ENCODE peak calls at places on chromosomes 11 and 22, in nine cellular contexts. E, Q, W, A, V, J, Y, B and Z are unnamed samples.

GRCh38 chr22:44108806-44109385 is 71.8 kb upstream of the PARVG start:
- DNase-seq in E (no peak), Q (no peak), W (no peak), A (no peak), V (no peak), J (no peak), Y (no peak), B (no peak), Z (no peak)

GRCh38 chr11:106228996-106229395 is 151.5 kb downstream of the AASDHPPT start:
- DNase-seq in E (peak; percentile 28), Q (no peak), W (no peak), A (no peak), V (no peak), J (no peak), Y (no peak), B (no peak), Z (no peak)

GRCh38 chr11:134312223-134312622 is 19.6 kb upstream of the GLB1L2 start:
- DNase-seq in E (no peak), Q (no peak), W (no peak), A (no peak), V (no peak), J (no peak), Y (no peak), B (no peak), Z (no peak)

GRCh38 chr11:33507967-33508366 is 192.7 kb downstream of the C11orf91 start:
- DNase-seq in E (peak; percentile 85), Q (no peak), W (no peak), A (peak; percentile 23), V (peak; percentile 6), J (no peak), Y (no peak), B (peak; percentile 28), Z (no peak)

GRCh38 chr11:126965331-126965730 is 35.2 kb downstream of the KIRREL3 start:
- DNase-seq in E (no peak), Q (no peak), W (no peak), A (no peak), V (no peak), J (no peak), Y (no peak), B (no peak), Z (no peak)

GRCh38 chr22:38881464-38881871 is 9.5 kb upstream of the CBX6 start:
- DNase-seq in E (peak; percentile 93), Q (no peak), W (no peak), A (no peak), V (no peak), J (no peak), Y (peak; percentile 75), B (no peak), Z (peak; percentile 67)

GRCh38 chr22:45308624-45309421 is 911 bp upstream of the FAM118A start:
- DNase-seq in E (no peak), Q (peak; percentile 27), W (no peak), A (peak; percentile 52), V (peak; percentile 23), J (no peak), Y (no peak), B (peak; percentile 28), Z (no peak)

GRCh38 chr11:11163256-11163655 is 189.8 kb downstream of the CSNK2A3 start:
- DNase-seq in E (peak; percentile 6), Q (no peak), W (no peak), A (peak; percentile 78), V (peak; percentile 10), J (no peak), Y (no peak), B (peak; percentile 23), Z (no peak)

GRCh38 chr11:96191752-96192151 is 151.2 kb downstream of the MAML2 start:
- DNase-seq in E (peak; percentile 72), Q (no peak), W (no peak), A (no peak), V (no peak), J (no peak), Y (no peak), B (no peak), Z (no peak)

GRCh38 chr11:96187779-96188624 is 155.0 kb downstream of the MAML2 start:
- DNase-seq in E (peak; percentile 91), Q (no peak), W (no peak), A (no peak), V (no peak), J (no peak), Y (no peak), B (no peak), Z (no peak)

GRCh38 chr11:96186806-96187205 is 156.2 kb downstream of the MAML2 start:
- DNase-seq in E (no peak), Q (no peak), W (no peak), A (no peak), V (no peak), J (no peak), Y (no peak), B (no peak), Z (no peak)

GRCh38 chr11:96189351-96189750 is 153.6 kb downstream of the MAML2 start:
- DNase-seq in E (no peak), Q (peak; percentile 31), W (no peak), A (no peak), V (no peak), J (no peak), Y (no peak), B (no peak), Z (no peak)

DNA sequence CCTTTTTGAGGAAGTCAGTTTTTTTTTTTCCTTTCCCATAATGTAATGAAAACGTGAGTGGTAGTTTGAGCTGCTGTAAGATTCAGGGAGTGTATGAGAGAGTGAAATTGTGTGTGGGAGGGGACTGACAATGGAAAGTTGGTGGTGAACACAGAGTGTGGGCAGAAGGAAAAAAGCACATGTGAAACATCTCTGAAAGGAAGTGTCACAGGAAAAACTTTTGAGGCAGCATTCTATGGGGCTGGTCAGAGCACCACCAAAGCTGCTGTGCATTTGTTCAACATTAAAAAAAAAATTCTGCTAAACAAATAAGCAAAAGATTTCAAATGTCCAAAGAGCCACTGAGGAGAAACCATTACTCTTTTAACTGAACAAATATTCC is 154.4 kb downstream of the MAML2 start:
- DNase-seq in E (peak; percentile 65), Q (no peak), W (no peak), A (no peak), V (no peak), J (no peak), Y (no peak), B (no peak), Z (no peak)
- H3K4me3 ChIP-seq in E (no peak overlapping the region), Q (no peak overlapping the region), W (no peak overlapping the region), A (no peak overlapping the region), V (no peak overlapping the region), J (no peak overlapping the region), Y (no peak overlapping the region), B (no peak overlapping the region), Z (no peak overlapping the region)

GRCh38 chr22:40322818-40323447 is 23.4 kb upstream of the ADSL start:
- DNase-seq in E (no peak), Q (no peak), W (no peak), A (no peak), V (no peak), J (no peak), Y (no peak), B (no peak), Z (no peak)

GRCh38 chr22:40324468-40325305 is 21.6 kb upstream of the ADSL start:
- DNase-seq in E (no peak), Q (peak; percentile 85), W (no peak), A (peak; percentile 56), V (no peak), J (no peak), Y (no peak), B (no peak), Z (no peak)

GRCh38 chr22:40325315-40325714 is 21.0 kb upstream of the ADSL start:
- DNase-seq in E (no peak), Q (peak; percentile 34), W (no peak), A (no peak), V (no peak), J (no peak), Y (no peak), B (no peak), Z (no peak)

GRCh38 chr22:40322061-40322460 is 24.2 kb upstream of the ADSL start:
- DNase-seq in E (no peak), Q (no peak), W (no peak), A (no peak), V (no peak), J (no peak), Y (no peak), B (no peak), Z (no peak)

DNA sequence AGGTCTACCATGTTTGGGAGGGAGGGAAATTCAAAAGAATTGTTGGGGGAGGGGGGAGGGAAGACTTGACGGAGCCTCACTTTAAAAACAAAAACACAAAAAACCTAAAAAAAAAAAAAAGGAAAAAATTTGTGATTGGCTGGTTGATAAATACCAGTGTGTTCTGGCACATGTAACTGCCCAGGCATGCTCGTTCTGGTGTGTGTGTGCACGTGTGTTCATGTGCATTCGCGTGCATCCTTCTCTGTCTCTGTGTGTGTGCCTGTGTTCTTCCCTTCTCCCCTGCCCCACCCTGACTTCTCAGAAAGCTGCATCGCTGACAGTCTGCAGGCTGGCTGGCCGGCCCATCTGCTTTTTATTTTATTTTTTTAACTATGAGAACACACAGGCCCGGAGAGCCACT is 22.6 kb upstream of the ADSL start:
- DNase-seq in E (no peak), Q (peak; percentile 90), W (no peak), A (no peak), V (no peak), J (no peak), Y (no peak), B (no peak), Z (no peak)
- H3K27ac ChIP-seq in E (no peak overlapping the region), Q (peak overlapping the region; percentile 82), W (no peak overlapping the region), A (peak overlapping the region; percentile 89), V (no peak overlapping the region), J (no peak overlapping the region), Y (no peak overlapping the region), B (no peak overlapping the region), Z (no peak overlapping the region)

DNA sequence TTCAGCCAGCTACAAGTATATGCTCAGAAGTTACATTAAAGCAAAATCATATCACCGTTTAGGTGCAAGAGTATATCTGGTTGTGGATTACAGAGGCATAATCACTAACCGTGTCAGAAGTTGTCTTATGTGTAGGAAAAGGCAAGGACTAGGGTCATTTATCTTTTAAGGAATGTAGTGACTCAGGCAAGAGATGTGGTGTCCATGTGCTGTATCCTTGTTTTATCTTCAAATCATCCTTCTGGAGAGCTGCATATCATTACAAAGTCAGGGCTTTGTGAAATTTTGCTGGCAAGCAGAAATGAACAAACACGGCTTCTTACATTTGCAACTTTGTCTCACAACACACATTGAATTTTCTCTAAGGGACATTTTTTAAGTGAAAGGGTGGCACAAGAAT is 12.7 kb upstream of the CHORDC1 start:
- DNase-seq in E (peak; percentile 34), Q (no peak), W (no peak), A (no peak), V (no peak), J (no peak), Y (no peak), B (no peak), Z (no peak)
- H3K4me3 ChIP-seq in E (no peak overlapping the region), Q (no peak overlapping the region), W (no peak overlapping the region), A (no peak overlapping the region), V (no peak overlapping the region), J (no peak overlapping the region), Y (no peak overlapping the region), B (no peak overlapping the region), Z (no peak overlapping the region)

GRCh38 chr11:114183041-114183511 is 113.1 kb upstream of the NNMT start:
- DNase-seq in E (no peak), Q (peak; percentile 94), W (no peak), A (peak; percentile 60), V (no peak), J (peak; percentile 75), Y (no peak), B (no peak), Z (no peak)

GRCh38 chr11:114180301-114181055 is 115.7 kb upstream of the NNMT start:
- DNase-seq in E (peak; percentile 36), Q (peak; percentile 30), W (no peak), A (peak; percentile 80), V (no peak), J (no peak), Y (peak; percentile 63), B (peak; percentile 45), Z (peak; percentile 65)

GRCh38 chr11:114181195-114181594 is 115.0 kb upstream of the NNMT start:
- DNase-seq in E (no peak), Q (no peak), W (no peak), A (no peak), V (no peak), J (no peak), Y (no peak), B (no peak), Z (no peak)

GRCh38 chr11:114182471-114182968 is 113.7 kb upstream of the NNMT start:
- DNase-seq in E (no peak), Q (no peak), W (no peak), A (no peak), V (no peak), J (no peak), Y (no peak), B (no peak), Z (no peak)

GRCh38 chr11:114181752-114182151 is 114.4 kb upstream of the NNMT start:
- DNase-seq in E (no peak), Q (no peak), W (no peak), A (no peak), V (no peak), J (no peak), Y (no peak), B (no peak), Z (no peak)
- H3K27ac ChIP-seq in E (no peak overlapping the region), Q (no peak overlapping the region), W (no peak overlapping the region), A (peak overlapping the region; percentile 94), V (no peak overlapping the region), J (peak overlapping the region; percentile 86), Y (peak overlapping the region; percentile 99), B (no peak overlapping the region), Z (peak overlapping the region; percentile 81)